ENCODE peak calls at places on chromosomes 16 and 17, in nine cellular contexts. P, B, Q, W, C, Y, L, H and K are unnamed samples.

GRCh38 chr16:89167425-89167941 is 4.1 kb upstream of the CDH15 start:
- DNase-seq in P (peak), B (peak), Q (peak), W (peak), C (peak), Y (peak), L (peak), H (peak), K (peak)

GRCh38 chr16:1489077-1489476 is 333 bp upstream of the PTX4 start:
- DNase-seq in P (no peak), B (no peak), Q (no peak), W (no peak), C (no peak), Y (no peak), L (no peak), H (no peak), K (no peak)

GRCh38 chr17:76709077-76709950 is 1.5 kb downstream of the MXRA7 start:
- DNase-seq in P (no peak), B (peak), Q (peak), W (peak), C (peak), Y (peak), L (no peak), H (peak), K (no peak)

GRCh38 chr16:1820973-1821290 is 5.7 kb downstream of the HAGH start:
- DNase-seq in P (no peak), B (no peak), Q (no peak), W (no peak), C (no peak), Y (no peak), L (no peak), H (no peak), K (no peak)

GRCh38 chr16:12503201-12503600 is 300.5 kb downstream of the CPPED1 start:
- DNase-seq in P (no peak), B (no peak), Q (no peak), W (no peak), C (no peak), Y (no peak), L (no peak), H (no peak), K (no peak)

GRCh38 chr16:81711609-81712329 is 67.3 kb upstream of the PLCG2 start:
- DNase-seq in P (no peak), B (no peak), Q (no peak), W (no peak), C (peak), Y (no peak), L (no peak), H (peak), K (peak)

GRCh38 chr17:60747069-60747808 is 69.6 kb downstream of the BCAS3 start:
- DNase-seq in P (no peak), B (no peak), Q (no peak), W (no peak), C (no peak), Y (no peak), L (no peak), H (peak), K (peak)

GRCh38 chr16:8155275-8155674 is 435.0 kb downstream of the TMEM114 start:
- DNase-seq in P (no peak), B (no peak), Q (no peak), W (no peak), C (no peak), Y (no peak), L (no peak), H (no peak), K (no peak)

GRCh38 chr17:65896889-65897288 is 295.0 kb downstream of the CEP112 start:
- DNase-seq in P (no peak), B (no peak), Q (no peak), W (peak), C (no peak), Y (no peak), L (no peak), H (no peak), K (no peak)

GRCh38 chr17:57911834-57912673 is 43.2 kb downstream of the CUEDC1 start:
- DNase-seq in P (no peak), B (peak), Q (no peak), W (peak), C (peak), Y (no peak), L (no peak), H (peak), K (no peak)

GRCh38 chr16:49652441-49653175 is 203.3 kb downstream of the ZNF423 start:
- DNase-seq in P (no peak), B (no peak), Q (no peak), W (peak), C (peak), Y (no peak), L (no peak), H (no peak), K (no peak)

GRCh38 chr17:51152766-51153209 is 571 bp upstream of the NME1 start:
- DNase-seq in P (no peak), B (no peak), Q (no peak), W (peak), C (peak), Y (no peak), L (no peak), H (no peak), K (no peak)

GRCh38 chr17:59331929-59332889 is 754 bp downstream of the YPEL2 start:
- DNase-seq in P (no peak), B (peak), Q (peak), W (peak), C (no peak), Y (peak), L (no peak), H (peak), K (no peak)

GRCh38 chr16:4529085-4530060 is 9.2 kb downstream of the CDIP1 start:
- DNase-seq in P (peak), B (no peak), Q (peak), W (peak), C (peak), Y (no peak), L (no peak), H (peak), K (no peak)
- TF ChIP-seq CTCF in P (no peak), B (no peak), Q (peak), W (peak), C (no peak), Y (no peak), L (no peak), H (no peak), K (no peak)

GRCh38 chr16:70417661-70418060 is 21.2 kb downstream of the ST3GAL2 start:
- DNase-seq in P (no peak), B (no peak), Q (no peak), W (no peak), C (no peak), Y (no peak), L (no peak), H (no peak), K (no peak)
- TF ChIP-seq CTCF in P (no peak), B (no peak), Q (no peak), W (no peak), C (no peak), Y (no peak), L (peak), H (no peak), K (no peak)

DNA sequence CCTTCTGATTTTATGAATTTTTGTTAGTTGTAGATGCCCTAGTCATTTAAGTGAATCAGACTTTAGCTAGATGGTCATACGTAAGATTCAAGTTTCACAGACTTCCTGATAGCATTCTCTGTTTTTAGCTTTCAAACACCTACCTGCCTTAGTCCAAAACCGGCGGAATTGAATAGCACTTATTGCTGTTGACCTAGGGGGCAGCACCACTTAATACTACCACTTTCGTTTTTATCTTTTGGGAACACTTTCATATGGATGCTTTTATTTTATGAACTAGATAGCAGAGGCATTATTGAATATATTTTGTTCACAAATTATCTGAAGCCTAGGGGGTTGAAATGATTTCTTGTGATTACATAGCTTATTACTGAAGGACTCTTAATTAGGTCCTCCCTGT is 31.5 kb downstream of the TADA2A start:
- DNase-seq in P (no peak), B (no peak), Q (no peak), W (no peak), C (no peak), Y (no peak), L (no peak), H (no peak), K (no peak)
- TF ChIP-seq CTCF in P (no peak), B (no peak), Q (no peak), W (peak), C (no peak), Y (no peak), L (peak), H (peak), K (peak)

DNA sequence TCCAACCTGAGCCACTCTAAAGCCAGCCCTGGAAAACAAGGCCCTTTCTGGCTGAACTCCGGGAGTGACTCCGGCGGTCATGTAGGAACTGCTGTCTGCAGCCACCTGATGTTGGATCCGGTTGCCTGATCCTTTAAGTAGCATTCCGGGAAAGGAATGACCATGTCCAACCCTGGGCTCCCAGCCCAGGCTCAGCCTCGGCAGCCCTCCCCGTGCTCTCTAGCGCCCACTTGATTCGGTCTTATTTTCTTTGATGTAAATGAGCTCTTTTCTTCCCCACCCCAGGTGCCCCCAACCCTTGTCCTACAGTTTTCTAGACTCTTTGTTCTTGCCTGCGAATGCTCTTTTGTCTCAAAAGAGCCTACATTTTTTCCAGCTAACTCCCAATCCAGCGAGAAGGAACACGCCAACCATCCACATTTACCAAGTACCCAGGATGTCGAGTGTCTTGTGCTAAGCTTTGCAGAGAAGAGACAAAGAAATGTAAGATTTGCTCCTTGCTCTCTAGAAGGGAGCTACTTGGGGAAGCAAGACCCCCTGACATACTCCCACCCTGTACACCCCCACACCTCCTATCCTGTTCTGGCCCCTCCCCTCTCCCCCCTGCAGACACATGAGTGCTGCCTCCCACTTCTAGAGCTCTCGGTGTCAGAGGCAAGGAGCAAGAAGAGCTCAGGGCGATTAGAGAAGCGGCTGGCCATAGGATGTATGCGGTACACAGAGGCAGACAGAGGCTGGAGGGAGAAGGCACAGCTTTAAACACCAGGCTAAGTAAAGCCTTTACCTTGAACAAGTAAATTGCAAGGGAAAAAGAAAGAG is 53.8 kb downstream of the COG7 start:
- DNase-seq in P (no peak), B (peak), Q (no peak), W (peak), C (no peak), Y (no peak), L (no peak), H (peak), K (peak)
- TF ChIP-seq CTCF in P (no peak), B (no peak), Q (no peak), W (no peak), C (no peak), Y (no peak), L (no peak), H (peak), K (no peak)

GRCh38 chr16:67199808-67200198 is 872 bp downstream of the ELMO3 start:
- DNase-seq in P (no peak), B (no peak), Q (no peak), W (no peak), C (no peak), Y (no peak), L (peak), H (peak), K (no peak)
- TF ChIP-seq CTCF in P (no peak), B (no peak), Q (no peak), W (no peak), C (no peak), Y (no peak), L (peak), H (peak), K (peak)